ENCODE peak calls at places on chromosomes 2 and 18, in four cellular contexts. C is GM12878, J is K562, K is GM12891. G is an unnamed sample.

GRCh38 chr2:118974103-118974911 is 32.3 kb downstream of the MARCO start:
- DNase-seq in J (no peak), C (no peak), K (no peak), G (peak)

GRCh38 chr2:8277921-8278571 is 403.8 kb upstream of the ID2 start:
- DNase-seq in J (no peak), C (peak), K (no peak), G (no peak)

GRCh38 chr18:10120622-10121021 is 206.8 kb downstream of the VAPA start:
- DNase-seq in J (no peak), C (no peak), K (no peak), G (no peak)

GRCh38 chr2:109032229-109032800 is 43.3 kb upstream of the EDAR start:
- DNase-seq in J (no peak), C (no peak), K (no peak), G (no peak)

GRCh38 chr2:107402330-107402729 is 424.4 kb upstream of the RGPD4 start:
- DNase-seq in K (no peak), C (no peak), J (no peak), G (peak)

GRCh38 chr2:73888388-73888787 is 4.4 kb upstream of the ACTG2 start:
- DNase-seq in K (no peak), C (no peak), J (no peak), G (no peak)

GRCh38 chr18:48785091-48785614 is 165.6 kb downstream of the SMAD7 start:
- DNase-seq in K (peak), J (no peak), C (peak), G (peak)

GRCh38 chr2:17901246-17901645 is 22.8 kb downstream of the KCNS3 start:
- DNase-seq in C (no peak), J (no peak), K (no peak), G (no peak)

GRCh38 chr2:221077799-221078198 is 494.3 kb downstream of the EPHA4 start:
- DNase-seq in J (no peak), K (no peak), C (no peak), G (no peak)

GRCh38 chr2:217993817-217994459 is 8.9 kb downstream of the TNS1 start:
- DNase-seq in C (no peak), K (peak), J (peak), G (peak)

GRCh38 chr2:199588054-199588453 is 130.3 kb upstream of the SATB2 start:
- DNase-seq in J (no peak), C (no peak), K (no peak), G (no peak)

GRCh38 chr2:85647823-85648526 is 20.0 kb downstream of the SFTPB start:
- DNase-seq in J (no peak), C (peak), K (no peak), G (no peak)

GRCh38 chr2:131112477-131113027 is 7.4 kb downstream of the PLEKHB2 start:
- DNase-seq in C (no peak), J (no peak), K (no peak), G (no peak)

GRCh38 chr18:44601447-44601846 is 79.2 kb upstream of the SETBP1 start:
- DNase-seq in J (no peak), C (no peak), K (no peak), G (no peak)

GRCh38 chr2:197487385-197487784 is 12.3 kb downstream of the HSPD1 start:
- DNase-seq in K (no peak), J (no peak), C (no peak), G (no peak)

GRCh38 chr2:171999125-171999524 is 628 bp upstream of the METAP1D start:
- DNase-seq in J (no peak), C (no peak), K (no peak), G (no peak)

GRCh38 chr2:236117396-236117795 is 50.8 kb downstream of the GBX2 start:
- DNase-seq in J (no peak), C (no peak), K (no peak), G (no peak)

GRCh38 chr2:208820289-208820688 is 413.7 kb downstream of the PTH2R start:
- DNase-seq in J (no peak), C (no peak), K (no peak), G (no peak)

GRCh38 chr2:128465246-128466170 is 146.8 kb upstream of the HS6ST1 start:
- DNase-seq in K (no peak), J (no peak), C (no peak), G (no peak)

GRCh38 chr2:69348781-69349180 is 38.2 kb downstream of the GFPT1 start:
- DNase-seq in J (no peak), C (no peak), K (no peak), G (no peak)

GRCh38 chr2:19272039-19272438 is 86.4 kb downstream of the OSR1 start:
- DNase-seq in K (no peak), C (no peak), J (no peak), G (no peak)

GRCh38 chr18:63119647-63120046 is 199.9 kb downstream of the BCL2 start:
- DNase-seq in K (no peak), C (no peak), J (no peak), G (peak)

GRCh38 chr2:44680983-44681481 is 260.5 kb upstream of the SIX3 start:
- DNase-seq in C (no peak), J (no peak), K (no peak), G (no peak)

GRCh38 chr18:78522507-78522906 is 457.1 kb upstream of the SALL3 start:
- DNase-seq in K (no peak), C (no peak), J (no peak), G (no peak)

GRCh38 chr18:75336767-75337166 is 90.7 kb downstream of the SMIM21 start:
- DNase-seq in K (no peak), C (no peak), J (no peak), G (no peak)

GRCh38 chr18:75335511-75335910 is 92.0 kb downstream of the SMIM21 start:
- DNase-seq in K (no peak), C (no peak), J (no peak), G (no peak)

GRCh38 chr18:75334869-75335268 is 92.6 kb downstream of the SMIM21 start:
- DNase-seq in K (no peak), C (no peak), J (no peak), G (no peak)

GRCh38 chr18:75340206-75340605 is 87.3 kb downstream of the SMIM21 start:
- DNase-seq in K (no peak), C (no peak), J (no peak), G (no peak)

GRCh38 chr18:75337348-75337747 is 90.2 kb downstream of the SMIM21 start:
- DNase-seq in C (no peak), J (no peak), K (no peak), G (no peak)
- TF ChIP-seq SPI1 in C (no peak), J (no peak), K (no peak), G (no peak)

DNA sequence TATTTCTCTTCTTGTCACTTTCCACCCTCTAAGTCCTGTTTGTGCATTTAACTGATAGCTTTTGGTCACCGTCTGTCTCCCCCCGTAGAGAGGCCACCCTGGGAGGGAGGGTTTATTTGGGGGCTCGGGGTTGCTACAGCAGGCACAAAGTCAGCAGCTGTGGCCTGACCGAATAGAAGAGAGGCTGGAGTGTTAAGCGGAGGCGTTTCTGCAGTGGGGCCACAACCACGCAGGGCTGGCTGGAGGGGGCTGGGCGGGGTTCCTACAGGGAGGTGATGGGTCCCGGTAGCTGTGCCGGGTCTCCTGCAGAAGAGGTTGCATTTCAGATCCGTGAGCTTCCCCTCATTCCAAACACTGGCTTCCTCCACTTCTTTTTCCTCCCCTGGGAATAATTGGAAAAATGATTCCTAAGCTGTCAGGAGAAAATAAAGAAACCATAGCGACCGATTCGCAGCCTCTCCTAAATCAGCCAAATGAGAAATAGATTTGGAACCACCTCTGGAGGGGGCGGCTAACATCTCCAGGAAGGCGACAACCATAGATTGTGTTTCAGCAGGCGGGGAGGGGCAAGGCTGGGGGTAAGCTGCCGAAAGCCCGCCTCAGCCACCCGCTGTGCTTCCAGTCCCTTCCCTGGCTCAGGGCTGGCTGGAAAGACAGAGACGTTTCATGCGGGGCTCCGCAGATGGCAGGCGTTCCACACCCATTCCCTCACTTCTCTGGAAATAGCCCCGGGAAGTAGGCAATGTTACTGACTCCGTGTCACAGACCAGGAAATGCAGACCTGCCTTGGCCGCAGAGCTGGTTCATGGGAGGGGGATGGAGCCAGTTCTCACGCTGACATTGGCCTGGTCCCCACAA is 85.6 kb upstream of the TAF1B start:
- DNase-seq in K (no peak), J (no peak), C (no peak), G (no peak)
- TF ChIP-seq SPI1 in K (no peak), J (no peak), C (no peak), G (no peak)

GRCh38 chr2:39033980-39034379 is 86.9 kb downstream of the SOS1 start:
- DNase-seq in C (no peak), J (no peak), K (no peak), G (no peak)
- TF ChIP-seq SPI1 in C (no peak), J (no peak), K (no peak), G (no peak)

DNA sequence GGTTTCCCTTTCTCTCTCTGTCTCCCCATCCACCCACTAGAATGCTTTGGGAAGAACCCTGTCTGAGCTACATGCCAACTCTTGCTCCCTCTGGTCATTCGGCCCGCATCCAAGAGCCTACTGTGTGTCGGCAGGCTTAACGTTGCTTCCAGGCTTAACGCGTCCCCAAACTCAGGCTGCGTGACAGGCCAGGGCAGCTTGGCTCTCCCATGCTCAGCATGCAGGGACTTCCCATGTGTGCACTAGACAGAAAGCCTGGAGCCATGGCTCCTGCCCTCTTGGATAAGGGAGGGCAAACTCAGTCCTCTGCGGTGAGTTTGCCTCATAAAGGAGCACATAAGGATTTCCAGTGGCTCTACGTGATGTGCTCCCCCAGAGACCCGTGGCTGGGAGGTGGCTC is 43.2 kb downstream of the RPL31 start:
- DNase-seq in C (no peak), J (no peak), K (no peak), G (no peak)
- TF ChIP-seq SPI1 in C (no peak), J (no peak), K (no peak), G (no peak)

GRCh38 chr2:151718247-151718646 is 16.0 kb downstream of the NEB start:
- DNase-seq in K (no peak), J (no peak), C (no peak), G (no peak)

GRCh38 chr2:151720521-151720920 is 13.8 kb downstream of the NEB start:
- DNase-seq in J (no peak), C (no peak), K (no peak), G (no peak)

GRCh38 chr2:151713291-151713903 is 20.9 kb downstream of the NEB start:
- DNase-seq in J (no peak), C (no peak), K (no peak), G (no peak)

GRCh38 chr2:151718796-151719195 is 15.5 kb downstream of the NEB start:
- DNase-seq in K (no peak), J (no peak), C (no peak), G (no peak)

GRCh38 chr2:151716721-151717120 is 17.6 kb downstream of the NEB start:
- DNase-seq in J (no peak), K (no peak), C (no peak), G (no peak)
- TF ChIP-seq SPI1 in J (no peak), K (no peak), C (no peak), G (no peak)

GRCh38 chr2:189142893-189143759 is 36.4 kb downstream of the COL5A2 start:
- DNase-seq in J (peak), C (peak), K (peak), G (peak)
- TF ChIP-seq SPI1 in J (no peak), C (no peak), K (no peak), G (no peak)

GRCh38 chr2:111028720-111029119 is 92.0 kb upstream of the BCL2L11 start:
- DNase-seq in K (no peak), C (no peak), J (no peak), G (peak)

GRCh38 chr2:111025288-111025687 is 95.4 kb upstream of the BCL2L11 start:
- DNase-seq in C (no peak), J (no peak), K (no peak), G (no peak)

GRCh38 chr2:111022630-111023029 is 98.1 kb upstream of the BCL2L11 start:
- DNase-seq in K (no peak), J (no peak), C (no peak), G (peak)

GRCh38 chr2:111029135-111029927 is 91.4 kb upstream of the BCL2L11 start:
- DNase-seq in K (no peak), J (no peak), C (no peak), G (peak)

DNA sequence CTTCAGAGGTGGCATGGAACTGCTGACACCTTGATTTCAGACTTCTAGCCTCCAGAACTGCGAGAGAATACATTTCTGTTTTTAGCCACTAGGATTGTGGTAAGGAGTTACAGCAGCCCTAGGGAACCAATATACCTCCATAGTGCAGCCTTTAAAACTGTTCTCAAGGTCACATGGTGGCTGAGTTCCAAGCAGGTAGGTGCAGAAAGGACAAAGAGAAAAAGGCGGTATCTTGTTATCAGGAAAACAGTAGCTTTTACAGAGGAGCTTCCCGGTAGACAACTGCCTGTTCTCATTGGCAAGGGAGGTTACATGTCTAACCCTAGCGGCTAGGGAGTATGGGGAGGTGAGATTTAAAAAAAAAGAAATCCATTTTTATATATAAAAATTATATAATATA is 96.2 kb upstream of the BCL2L11 start:
- DNase-seq in J (no peak), K (no peak), C (no peak), G (no peak)
- TF ChIP-seq SPI1 in J (no peak), K (no peak), C (no peak), G (no peak)

DNA sequence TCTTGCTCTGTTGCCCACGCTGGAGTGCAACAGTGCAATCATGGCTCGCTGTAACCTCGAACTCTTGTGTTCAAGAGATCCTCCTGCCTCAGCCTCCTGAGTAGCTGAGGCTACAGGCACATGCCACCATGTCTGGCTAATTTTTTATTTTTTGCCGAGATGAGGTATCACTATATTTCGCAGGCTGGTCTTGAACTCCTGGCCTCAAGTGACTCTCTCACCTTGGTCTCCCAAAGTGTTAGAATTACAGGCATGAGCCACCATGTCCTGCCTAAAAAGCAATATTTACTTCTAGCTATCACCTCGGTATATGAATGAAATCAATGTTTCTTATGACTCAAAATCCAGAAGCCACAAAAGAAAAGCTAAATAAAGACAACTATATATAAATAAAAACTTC is 2.2 kb downstream of the BUB1 start:
- DNase-seq in C (no peak), K (no peak), J (no peak), G (no peak)
- TF ChIP-seq SPI1 in C (no peak), K (no peak), J (no peak), G (no peak)

GRCh38 chr18:8889479-8889878 is 184.1 kb downstream of the MTCL1 start:
- DNase-seq in J (no peak), C (no peak), K (no peak), G (no peak)
- TF ChIP-seq SPI1 in J (no peak), C (no peak), K (no peak), G (no peak)

GRCh38 chr18:12599543-12599942 is 58.4 kb downstream of the SPIRE1 start:
- DNase-seq in J (no peak), C (no peak), K (no peak), G (no peak)
- TF ChIP-seq SPI1 in J (no peak), C (no peak), K (no peak), G (no peak)

G was measured in HL-60.